ENCODE peak calls at places on chromosomes 1 and 21, in four cellular contexts. J is RWPE1, Z is kidney tubule cell, M is DMS153. X is an unnamed sample.

GRCh38 chr21:43923391-43923790 is 58.4 kb downstream of the AGPAT3 start:
- DNase-seq in J (no peak), Z (peak), M (no peak), X (no peak)

GRCh38 chr21:42187976-42188653 is 30.8 kb upstream of the ABCG1 start:
- DNase-seq in J (no peak), Z (peak), M (no peak), X (peak)

GRCh38 chr1:67893126-67893495 is 59.8 kb upstream of the GNG12 start:
- DNase-seq in J (no peak), Z (no peak), M (no peak), X (no peak)

GRCh38 chr1:87403047-87403820 is 74.6 kb downstream of the LMO4 start:
- DNase-seq in J (no peak), Z (no peak), M (no peak), X (no peak)

GRCh38 chr1:50611675-50612074 is 188.4 kb upstream of the DMRTA2 start:
- DNase-seq in J (no peak), Z (no peak), M (no peak), X (no peak)

GRCh38 chr1:79197421-79197820 is 190.9 kb upstream of the ADGRL4 start:
- DNase-seq in J (no peak), Z (no peak), M (no peak), X (no peak)

GRCh38 chr1:216310776-216311175 is 112.5 kb downstream of the USH2A start:
- DNase-seq in J (peak), Z (peak), M (peak), X (no peak)

GRCh38 chr1:169949139-169949538 is 55.4 kb upstream of the SCYL3 start:
- DNase-seq in J (no peak), Z (peak), M (no peak), X (no peak)

GRCh38 chr1:1921459-1921862 is 2.4 kb upstream of the TMEM52 start:
- DNase-seq in J (no peak), Z (no peak), M (no peak), X (no peak)

GRCh38 chr1:37151789-37152188 is 117.5 kb upstream of the GRIK3 start:
- DNase-seq in J (no peak), Z (no peak), M (no peak), X (no peak)

GRCh38 chr1:226903819-226904710 is 33.6 kb downstream of the PSEN2 start:
- DNase-seq in J (no peak), Z (no peak), M (no peak), X (no peak)

GRCh38 chr21:14685568-14685967 is 139.5 kb upstream of the SAMSN1 start:
- DNase-seq in J (no peak), Z (no peak), M (no peak), X (no peak)

GRCh38 chr1:212618466-212619210 is 10.1 kb downstream of the ATF3 start:
- DNase-seq in J (no peak), Z (no peak), M (no peak), X (no peak)

GRCh38 chr21:36693144-36694040 is 5.5 kb upstream of the SIM2 start:
- DNase-seq in J (no peak), Z (peak), M (no peak), X (no peak)

GRCh38 chr1:27357281-27358037 is 9.3 kb downstream of the MAP3K6 start:
- DNase-seq in J (peak), Z (peak), M (peak), X (peak)

GRCh38 chr1:150596095-150596892 is 16.9 kb upstream of the MCL1 start:
- DNase-seq in J (peak), Z (peak), M (no peak), X (no peak)

GRCh38 chr1:179340915-179341314 is 24.9 kb upstream of the AXDND1 start:
- DNase-seq in J (no peak), Z (no peak), M (no peak), X (no peak)

GRCh38 chr1:53835491-53835890 is 2.6 kb downstream of the NDC1 start:
- DNase-seq in J (no peak), Z (no peak), M (no peak), X (no peak)

GRCh38 chr1:168811213-168811612 is 82.2 kb upstream of the DPT start:
- DNase-seq in J (peak), Z (peak), M (no peak), X (no peak)

GRCh38 chr1:43481481-43481880 is 27.8 kb upstream of the HYI start:
- DNase-seq in J (no peak), Z (no peak), M (no peak), X (no peak)

GRCh38 chr21:46122241-46122671 is 24.3 kb downstream of the COL6A2 start:
- DNase-seq in J (peak), Z (no peak), M (no peak), X (no peak)

GRCh38 chr1:118563969-118564951 is 379.2 kb upstream of the SPAG17 start:
- DNase-seq in J (no peak), Z (no peak), M (peak), X (no peak)

GRCh38 chr1:87226341-87226760 is 102.3 kb upstream of the LMO4 start:
- DNase-seq in J (peak), Z (peak), M (no peak), X (no peak)

GRCh38 chr21:45309069-45309521 is 21.4 kb upstream of the POFUT2 start:
- DNase-seq in J (no peak), Z (peak), M (no peak), X (peak)

GRCh38 chr1:33455537-33456301 is 16.7 kb upstream of the ZSCAN20 start:
- DNase-seq in J (peak), Z (peak), M (peak), X (peak)

GRCh38 chr1:30914931-30915330 is 6.4 kb upstream of the SDC3 start:
- DNase-seq in J (no peak), Z (no peak), M (no peak), X (no peak)

GRCh38 chr1:51088474-51088873 is 13.6 kb upstream of the C1orf185 start:
- DNase-seq in J (peak), Z (no peak), M (no peak), X (no peak)

GRCh38 chr1:228008391-228009115 is 1.8 kb downstream of the WNT3A start:
- DNase-seq in J (no peak), Z (no peak), M (no peak), X (no peak)

GRCh38 chr1:72241397-72241796 is 40.9 kb downstream of the NEGR1 start:
- DNase-seq in J (peak), Z (peak), M (no peak), X (no peak)

GRCh38 chr1:25616932-25617625 is 488 bp downstream of the MAN1C1 start:
- DNase-seq in J (no peak), Z (no peak), M (no peak), X (no peak)

GRCh38 chr21:34965200-34966174 is 83.6 kb downstream of the RUNX1 start:
- DNase-seq in J (no peak), Z (peak), M (no peak), X (no peak)

GRCh38 chr1:202711949-202712635 is 1.8 kb upstream of the SYT2 start:
- DNase-seq in J (no peak), Z (no peak), M (no peak), X (no peak)